ENCODE peak calls at places on chromosomes 4 and X, in six cellular contexts. K is right atrium auricular region; S is stimulated activated CD8-positive, alpha-beta memory T cell treated with anti-CD3 and anti-CD28 coated beads, Interleukin-7, amount 100 ng/mL, for 48 hours; W is kidney glomerular epithelial cell; Y is C1 segment of cervical spinal cord; C is nucleus accumbens. Q is an unnamed sample.

GRCh38 chr4:140764785-140765392 is 8.7 kb upstream of the TBC1D9 start:
- DNase-seq in K (no peak), S (no peak), W (no peak), Y (no peak), C (no peak), Q (no peak)

GRCh38 chr4:75630174-75630931 is at the start of gene CDKL2:
- DNase-seq in K (peak; percentile 80), S (peak; percentile 85), W (peak; percentile 76), Y (peak; percentile 50), C (peak; percentile 83), Q (peak; percentile 94)

GRCh38 chr4:20696815-20697214 is 3.4 kb upstream of the PACRGL start:
- DNase-seq in K (no peak), S (no peak), W (no peak), Y (no peak), C (no peak), Q (no peak)

GRCh38 chrX:49748211-49748956 is 52.6 kb upstream of the PAGE1 start:
- DNase-seq in K (no peak), S (no peak), W (no peak), Y (no peak), C (no peak), Q (no peak)

GRCh38 chr4:87030606-87031441 is 96.0 kb downstream of the AFF1 start:
- DNase-seq in K (no peak), S (no peak), W (no peak), Y (no peak), C (no peak), Q (no peak)

GRCh38 chr4:159071178-159071968 is 31.5 kb upstream of the RAPGEF2 start:
- DNase-seq in K (no peak), S (no peak), W (peak; percentile 88), Y (no peak), C (no peak), Q (no peak)

GRCh38 chr4:141620715-141621114 is 15.7 kb upstream of the IL15 start:
- DNase-seq in K (no peak), S (no peak), W (no peak), Y (no peak), C (no peak), Q (no peak)

GRCh38 chrX:147072747-147073146 is 258.2 kb upstream of the CXorf51A start:
- DNase-seq in K (no peak), S (no peak), W (no peak), Y (no peak), C (no peak), Q (no peak)

GRCh38 chrX:95318882-95319281 is 1365.8 kb upstream of the DIAPH2 start:
- DNase-seq in K (no peak), S (no peak), W (no peak), Y (no peak), C (no peak), Q (no peak)

GRCh38 chrX:153580700-153581386 is 18.1 kb downstream of the CCNQ start:
- DNase-seq in K (no peak), S (no peak), W (no peak), Y (no peak), C (no peak), Q (no peak)

GRCh38 chrX:8783100-8784098 is 17.8 kb downstream of the FAM9A start:
- DNase-seq in K (no peak), S (peak; percentile 1), W (no peak), Y (no peak), C (no peak), Q (no peak)

GRCh38 chr4:73341454-73341853 is 62.6 kb upstream of the ALB start:
- DNase-seq in K (no peak), S (no peak), W (peak; percentile 54), Y (no peak), C (peak; percentile 17), Q (peak; percentile 15)

GRCh38 chr4:15006416-15007024 is 4.2 kb downstream of the CPEB2 start:
- DNase-seq in K (no peak), S (no peak), W (peak; percentile 17), Y (no peak), C (no peak), Q (no peak)

GRCh38 chr4:186201535-186202230 is 10.3 kb downstream of the CYP4V2 start:
- DNase-seq in K (no peak), S (peak; percentile 50), W (no peak), Y (no peak), C (no peak), Q (no peak)

GRCh38 chr4:17811078-17811603 is 362 bp downstream of the NCAPG start:
- DNase-seq in K (no peak), S (no peak), W (no peak), Y (peak; percentile 21), C (no peak), Q (peak; percentile 27)

GRCh38 chr4:95850161-95850560 is 10.3 kb downstream of the PDHA2 start:
- DNase-seq in K (no peak), S (no peak), W (no peak), Y (no peak), C (no peak), Q (no peak)

GRCh38 chrX:68490644-68491043 is 8.2 kb upstream of the YIPF6 start:
- DNase-seq in K (no peak), S (no peak), W (no peak), Y (no peak), C (no peak), Q (no peak)

GRCh38 chr4:151841107-151841506 is 80.3 kb upstream of the GATB start:
- DNase-seq in K (no peak), S (no peak), W (no peak), Y (no peak), C (no peak), Q (no peak)

GRCh38 chrX:42603016-42603415 is 174.9 kb downstream of the PPP1R2C start:
- DNase-seq in K (no peak), S (no peak), W (no peak), Y (no peak), C (no peak), Q (no peak)

GRCh38 chr4:94649381-94650128 is 108.2 kb upstream of the BMPR1B start:
- DNase-seq in K (no peak), S (no peak), W (no peak), Y (no peak), C (no peak), Q (no peak)

GRCh38 chr4:94160774-94161173 is 46.9 kb upstream of the SMARCAD1 start:
- DNase-seq in K (no peak), S (no peak), W (no peak), Y (no peak), C (no peak), Q (no peak)

GRCh38 chr4:102299708-102300107 is 45.6 kb downstream of the SLC39A8 start:
- DNase-seq in K (peak; percentile 69), S (no peak), W (peak; percentile 43), Y (peak; percentile 0), C (peak; percentile 2), Q (peak; percentile 15)

GRCh38 chr4:185265942-185266341 is 56.5 kb downstream of the SNX25 start:
- DNase-seq in K (no peak), S (no peak), W (peak; percentile 4), Y (no peak), C (no peak), Q (no peak)

GRCh38 chrX:75151828-75152592 is 4.1 kb downstream of the ABCB7 start:
- DNase-seq in K (no peak), S (no peak), W (peak; percentile 1), Y (no peak), C (no peak), Q (no peak)

GRCh38 chrX:115229337-115229991 is 4.4 kb downstream of the LRCH2 start:
- DNase-seq in K (no peak), S (no peak), W (no peak), Y (no peak), C (no peak), Q (no peak)

GRCh38 chrX:37746268-37746931 is 33.5 kb upstream of the CYBB start:
- DNase-seq in K (no peak), S (peak; percentile 24), W (no peak), Y (no peak), C (no peak), Q (peak; percentile 24)

GRCh38 chrX:33211356-33212254 is at the start of gene DMD:
- DNase-seq in K (peak; percentile 75), S (no peak), W (peak; percentile 49), Y (no peak), C (peak; percentile 25), Q (no peak)

GRCh38 chr4:14640476-14640875 is 361.8 kb upstream of the CPEB2 start:
- DNase-seq in K (no peak), S (no peak), W (no peak), Y (no peak), C (no peak), Q (no peak)

GRCh38 chr4:74117024-74117534 is 18.1 kb upstream of the CXCL2 start:
- DNase-seq in K (peak; percentile 88), S (no peak), W (peak; percentile 78), Y (no peak), C (peak; percentile 68), Q (no peak)

GRCh38 chr4:3213661-3214250 is 35.2 kb upstream of the MSANTD1 start:
- DNase-seq in K (no peak), S (no peak), W (no peak), Y (no peak), C (no peak), Q (no peak)

GRCh38 chrX:134542485-134542884 is 82.5 kb downstream of the HPRT1 start:
- DNase-seq in K (peak; percentile 50), S (no peak), W (peak; percentile 12), Y (no peak), C (no peak), Q (no peak)

GRCh38 chrX:77003956-77004355 is 443.2 kb upstream of the FGF16 start:
- DNase-seq in K (no peak), S (peak; percentile 42), W (no peak), Y (no peak), C (no peak), Q (no peak)

GRCh38 chr4:188596027-188596426 is 456.8 kb downstream of the TRIML1 start:
- DNase-seq in K (no peak), S (no peak), W (no peak), Y (no peak), C (no peak), Q (no peak)

GRCh38 chr4:85720736-85721135 is 245.8 kb downstream of the ARHGAP24 start:
- DNase-seq in K (no peak), S (no peak), W (peak; percentile 47), Y (no peak), C (no peak), Q (no peak)

GRCh38 chrX:24423960-24424359 is 41.1 kb upstream of the PDK3 start:
- DNase-seq in K (no peak), S (no peak), W (peak; percentile 46), Y (no peak), C (no peak), Q (no peak)

Q was measured in left colon.